ENCODE peak calls at places on chromosomes 13 and 19, in six cellular contexts. One of them, this sample, is unnamed.

GRCh38 chr19:18603255-18603957 is 3.2 kb downstream of the CRLF1 start:
- DNase-seq in colonic mucosa: no peak
- DNase-seq in WTC11: peak
- DNase-seq in cardiac muscle cell: no peak
- DNase-seq in GM20000: peak
- DNase-seq in body of pancreas: no peak
- DNase-seq in this sample: peak

GRCh38 chr19:45114116-45114515 is 21.1 kb downstream of the PPP1R37 start:
- DNase-seq in colonic mucosa: no peak
- DNase-seq in WTC11: no peak
- DNase-seq in cardiac muscle cell: no peak
- DNase-seq in GM20000: no peak
- DNase-seq in body of pancreas: no peak
- DNase-seq in this sample: no peak

GRCh38 chr13:111512707-111513106 is 192.3 kb downstream of the TEX29 start:
- DNase-seq in colonic mucosa: no peak
- DNase-seq in WTC11: no peak
- DNase-seq in cardiac muscle cell: no peak
- DNase-seq in GM20000: no peak
- DNase-seq in body of pancreas: no peak
- DNase-seq in this sample: no peak

GRCh38 chr19:46520616-46521015 is 24.9 kb upstream of the PNMA8B start:
- DNase-seq in colonic mucosa: no peak
- DNase-seq in WTC11: no peak
- DNase-seq in cardiac muscle cell: no peak
- DNase-seq in GM20000: no peak
- DNase-seq in body of pancreas: no peak
- DNase-seq in this sample: no peak

GRCh38 chr19:49775742-49776370 is 9.1 kb downstream of the AP2A1 start:
- DNase-seq in colonic mucosa: no peak
- DNase-seq in WTC11: no peak
- DNase-seq in cardiac muscle cell: no peak
- DNase-seq in GM20000: no peak
- DNase-seq in body of pancreas: no peak
- DNase-seq in this sample: no peak

GRCh38 chr19:7792286-7792685 is 29.2 kb downstream of the CLEC4M start:
- DNase-seq in colonic mucosa: no peak
- DNase-seq in WTC11: no peak
- DNase-seq in cardiac muscle cell: peak
- DNase-seq in GM20000: no peak
- DNase-seq in body of pancreas: no peak
- DNase-seq in this sample: no peak

GRCh38 chr19:6097911-6098310 is 12.4 kb downstream of the RFX2 start:
- DNase-seq in colonic mucosa: no peak
- DNase-seq in WTC11: no peak
- DNase-seq in cardiac muscle cell: no peak
- DNase-seq in GM20000: no peak
- DNase-seq in body of pancreas: no peak
- DNase-seq in this sample: no peak

GRCh38 chr19:19606021-19606420 is 12.5 kb downstream of the PBX4 start:
- DNase-seq in colonic mucosa: peak
- DNase-seq in WTC11: no peak
- DNase-seq in cardiac muscle cell: no peak
- DNase-seq in GM20000: no peak
- DNase-seq in body of pancreas: no peak
- DNase-seq in this sample: no peak

GRCh38 chr19:45717983-45718650 is 12.6 kb downstream of the FBXO46 start:
- DNase-seq in colonic mucosa: no peak
- DNase-seq in WTC11: no peak
- DNase-seq in cardiac muscle cell: peak
- DNase-seq in GM20000: no peak
- DNase-seq in body of pancreas: peak
- DNase-seq in this sample: no peak

GRCh38 chr13:108270442-108270841 is 924 bp downstream of the TNFSF13B start:
- DNase-seq in colonic mucosa: no peak
- DNase-seq in WTC11: no peak
- DNase-seq in cardiac muscle cell: peak
- DNase-seq in GM20000: no peak
- DNase-seq in body of pancreas: no peak
- DNase-seq in this sample: no peak

GRCh38 chr13:49265822-49266221 is 18.1 kb downstream of the CDADC1 start:
- DNase-seq in colonic mucosa: no peak
- DNase-seq in WTC11: no peak
- DNase-seq in cardiac muscle cell: no peak
- DNase-seq in GM20000: no peak
- DNase-seq in body of pancreas: no peak
- DNase-seq in this sample: no peak

DNA sequence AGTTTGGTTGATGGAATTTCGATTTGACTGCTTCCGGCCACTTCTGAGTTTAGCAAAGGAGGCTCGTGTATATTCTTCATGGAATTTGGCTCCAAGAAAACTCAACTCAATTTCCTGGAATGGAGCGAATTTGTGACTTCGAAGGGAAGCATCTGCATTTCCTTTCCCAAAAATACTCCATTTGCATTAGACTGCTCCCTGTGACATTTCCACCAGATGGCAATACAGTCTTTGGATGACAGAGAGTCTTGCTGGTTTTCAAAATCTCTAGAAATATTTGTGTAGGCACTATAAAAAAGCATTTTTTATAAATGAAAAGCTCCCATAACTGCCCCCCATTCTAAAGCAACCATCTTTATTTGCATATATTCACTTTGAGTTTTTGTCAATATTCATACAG is 4.1 kb downstream of the C1QTNF9 start:
- DNase-seq in colonic mucosa: no peak
- DNase-seq in WTC11: no peak
- DNase-seq in cardiac muscle cell: no peak
- DNase-seq in GM20000: no peak
- DNase-seq in body of pancreas: no peak
- DNase-seq in this sample: no peak
- TF ChIP-seq CTCF in colonic mucosa: peak
- TF ChIP-seq CTCF in WTC11: no peak
- TF ChIP-seq CTCF in cardiac muscle cell: peak
- TF ChIP-seq CTCF in GM20000: no peak
- TF ChIP-seq CTCF in body of pancreas: peak
- TF ChIP-seq CTCF in this sample: no peak

DNA sequence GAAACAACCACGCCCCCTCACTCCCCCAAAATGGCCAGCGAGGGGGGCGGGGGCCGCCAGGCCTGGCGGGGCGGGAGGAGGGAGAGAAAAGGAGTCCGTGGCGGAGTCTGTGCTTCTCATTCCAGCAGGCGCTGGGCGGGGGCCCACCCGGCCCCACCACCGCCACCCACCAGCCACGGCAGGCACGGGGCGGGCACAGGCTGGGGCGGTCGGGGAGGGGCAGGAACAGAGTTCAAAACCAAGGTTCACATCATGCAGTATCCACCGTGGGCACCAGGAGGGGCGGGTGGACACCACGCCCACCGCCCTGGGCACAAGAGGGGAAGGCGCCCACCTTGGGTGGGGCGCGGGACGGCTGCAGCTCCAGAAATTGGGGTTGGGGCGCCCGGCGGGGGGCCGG is 12.8 kb downstream of the DPF1 start:
- DNase-seq in colonic mucosa: no peak
- DNase-seq in WTC11: peak
- DNase-seq in cardiac muscle cell: no peak
- DNase-seq in GM20000: no peak
- DNase-seq in body of pancreas: no peak
- DNase-seq in this sample: peak
- TF ChIP-seq CTCF in colonic mucosa: no peak
- TF ChIP-seq CTCF in WTC11: no peak
- TF ChIP-seq CTCF in cardiac muscle cell: no peak
- TF ChIP-seq CTCF in GM20000: no peak
- TF ChIP-seq CTCF in body of pancreas: no peak
- TF ChIP-seq CTCF in this sample: peak

DNA sequence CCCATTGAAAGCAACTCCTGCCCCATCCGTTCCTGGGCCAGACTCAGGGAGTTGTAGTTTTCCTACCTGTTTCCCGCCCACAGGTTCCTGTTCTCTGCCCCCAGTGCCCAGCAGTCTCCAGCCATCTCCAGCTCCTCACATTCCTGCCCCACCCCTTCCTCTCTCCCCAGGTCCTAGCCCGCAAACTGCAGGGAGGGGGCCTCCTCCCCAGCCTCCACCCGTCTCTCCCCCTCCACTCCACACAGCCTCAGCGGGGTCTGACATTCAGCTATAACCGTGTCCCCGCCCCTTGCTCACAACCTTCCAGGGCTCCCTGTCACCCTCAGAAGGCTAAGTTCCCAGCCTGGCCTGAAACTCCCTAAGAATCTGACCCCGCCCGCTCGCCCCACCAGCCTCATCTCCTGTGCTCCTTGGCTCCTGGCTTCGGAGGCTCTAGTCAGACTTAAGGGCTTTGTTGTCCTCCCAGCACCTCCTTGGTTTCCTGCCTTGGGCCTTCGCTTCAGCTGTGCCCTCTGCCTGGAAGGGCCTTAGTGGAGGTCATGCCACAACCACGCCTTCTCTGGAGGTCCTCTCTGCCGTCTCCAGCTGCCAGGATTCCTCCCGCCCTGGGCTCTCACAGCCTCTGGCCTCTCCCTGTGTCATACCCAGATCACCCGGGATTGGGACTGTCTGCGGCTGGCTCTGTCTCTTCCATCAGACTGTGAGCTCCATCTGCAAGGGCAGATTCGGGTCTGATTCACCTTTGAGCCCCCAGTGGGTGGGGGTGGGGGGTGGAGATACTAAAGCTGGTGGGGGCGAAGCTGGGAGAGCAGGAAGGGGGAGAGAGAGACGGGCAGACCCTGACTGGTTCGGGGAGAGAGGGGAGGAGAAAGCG is 5.1 kb upstream of the SPACA6 start:
- DNase-seq in colonic mucosa: peak
- DNase-seq in WTC11: peak
- DNase-seq in cardiac muscle cell: peak
- DNase-seq in GM20000: no peak
- DNase-seq in body of pancreas: no peak
- DNase-seq in this sample: peak
- TF ChIP-seq CTCF in colonic mucosa: no peak
- TF ChIP-seq CTCF in WTC11: no peak
- TF ChIP-seq CTCF in cardiac muscle cell: no peak
- TF ChIP-seq CTCF in GM20000: no peak
- TF ChIP-seq CTCF in body of pancreas: no peak
- TF ChIP-seq CTCF in this sample: no peak

GRCh38 chr19:43708716-43709115 is 7.2 kb upstream of the IRGC start:
- DNase-seq in colonic mucosa: no peak
- DNase-seq in WTC11: no peak
- DNase-seq in cardiac muscle cell: no peak
- DNase-seq in GM20000: no peak
- DNase-seq in body of pancreas: no peak
- DNase-seq in this sample: no peak
- TF ChIP-seq CTCF in colonic mucosa: no peak
- TF ChIP-seq CTCF in WTC11: no peak
- TF ChIP-seq CTCF in cardiac muscle cell: no peak
- TF ChIP-seq CTCF in GM20000: no peak
- TF ChIP-seq CTCF in body of pancreas: no peak
- TF ChIP-seq CTCF in this sample: no peak

DNA sequence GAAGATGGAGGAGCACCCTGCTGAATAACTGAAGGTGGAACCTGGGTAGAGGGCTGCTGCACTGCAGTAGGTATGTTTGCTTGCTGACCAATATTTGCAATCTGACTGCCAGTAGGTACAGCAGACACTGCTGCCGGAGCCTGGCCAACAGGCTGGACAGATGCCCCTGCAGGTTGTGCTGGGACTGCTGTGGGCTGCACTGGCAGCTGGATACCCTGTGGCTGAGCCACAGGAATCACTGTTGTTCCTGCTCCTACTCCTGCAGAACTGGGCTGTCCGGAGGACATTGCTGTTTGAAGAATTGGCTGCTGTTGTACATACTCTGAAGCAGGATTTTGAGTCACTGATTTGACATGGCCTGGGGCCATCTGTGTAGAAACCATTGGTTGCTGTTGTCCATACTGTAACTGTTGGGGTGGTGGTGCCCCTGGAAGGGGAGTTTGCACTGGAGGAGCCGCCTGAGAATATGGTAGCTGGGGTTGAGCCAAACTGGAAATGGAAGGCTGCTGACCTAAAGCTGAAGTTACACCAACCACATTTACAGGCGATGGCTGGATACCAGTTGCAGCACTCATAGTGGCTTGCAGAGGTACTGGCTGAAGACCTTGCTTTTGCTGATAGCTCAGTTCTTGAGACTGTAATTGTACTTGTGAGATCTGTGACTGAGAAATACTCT is 2.2 kb downstream of the TSC22D1 start:
- DNase-seq in colonic mucosa: no peak
- DNase-seq in WTC11: no peak
- DNase-seq in cardiac muscle cell: peak
- DNase-seq in GM20000: no peak
- DNase-seq in body of pancreas: peak
- DNase-seq in this sample: peak
- TF ChIP-seq CTCF in colonic mucosa: no peak
- TF ChIP-seq CTCF in WTC11: no peak
- TF ChIP-seq CTCF in cardiac muscle cell: peak
- TF ChIP-seq CTCF in GM20000: no peak
- TF ChIP-seq CTCF in body of pancreas: peak
- TF ChIP-seq CTCF in this sample: no peak

GRCh38 chr19:56088454-56089215 is 32.5 kb downstream of the ZNF787 start:
- DNase-seq in colonic mucosa: no peak
- DNase-seq in WTC11: no peak
- DNase-seq in cardiac muscle cell: no peak
- DNase-seq in GM20000: no peak
- DNase-seq in body of pancreas: no peak
- DNase-seq in this sample: no peak
- TF ChIP-seq CTCF in colonic mucosa: no peak
- TF ChIP-seq CTCF in WTC11: no peak
- TF ChIP-seq CTCF in cardiac muscle cell: no peak
- TF ChIP-seq CTCF in GM20000: no peak
- TF ChIP-seq CTCF in body of pancreas: no peak
- TF ChIP-seq CTCF in this sample: no peak

DNA sequence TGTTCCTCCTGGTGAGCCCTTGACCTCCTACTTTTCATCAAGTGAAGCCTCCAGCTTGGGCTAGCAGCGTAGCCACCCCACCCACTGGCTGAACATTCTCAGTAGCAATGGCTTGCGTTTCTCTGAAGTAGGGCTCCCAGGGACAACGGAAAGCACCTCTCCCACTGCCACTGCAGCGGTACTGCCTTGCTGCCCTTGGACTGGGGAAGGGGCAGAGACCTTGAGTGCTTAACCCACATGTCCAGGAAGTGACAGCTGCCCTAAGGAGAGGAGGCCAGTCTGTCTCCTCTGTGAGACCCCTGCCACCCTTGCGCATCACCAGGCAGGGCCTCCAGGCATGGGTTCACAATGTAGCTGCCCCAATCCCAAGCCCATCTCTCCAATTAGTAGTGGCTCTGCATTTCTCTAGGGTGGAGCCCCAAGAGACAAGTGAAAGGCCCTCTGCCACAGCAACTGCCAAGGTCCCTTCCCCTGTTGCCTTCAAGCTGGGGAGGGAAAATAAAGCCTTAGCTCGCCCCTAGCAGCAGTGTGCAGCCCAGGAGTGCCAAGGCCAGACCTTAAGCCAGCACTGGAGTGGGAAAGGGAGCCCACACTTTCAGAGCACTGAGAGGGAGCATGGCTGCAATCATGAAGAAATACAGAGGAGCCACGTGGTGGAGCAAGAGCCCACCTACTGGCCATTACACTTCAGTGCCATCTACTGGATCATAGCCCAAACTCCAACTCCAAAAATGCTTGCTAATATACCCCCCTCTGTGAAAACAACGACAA is 175.9 kb upstream of the TRPC4 start:
- DNase-seq in colonic mucosa: no peak
- DNase-seq in WTC11: no peak
- DNase-seq in cardiac muscle cell: peak
- DNase-seq in GM20000: no peak
- DNase-seq in body of pancreas: no peak
- DNase-seq in this sample: no peak
- TF ChIP-seq CTCF in colonic mucosa: no peak
- TF ChIP-seq CTCF in WTC11: peak
- TF ChIP-seq CTCF in cardiac muscle cell: peak
- TF ChIP-seq CTCF in GM20000: no peak
- TF ChIP-seq CTCF in body of pancreas: peak
- TF ChIP-seq CTCF in this sample: peak

This sample was measured in nephron progenitor cell.